ENCODE peak calls at places on chromosomes 13 and 19, in eight cellular contexts. V is activated CD8-positive, alpha-beta memory T cell treated with anti-CD3 and anti-CD28 coated beads for 1 hour; U is dermis microvascular lymphatic vessel endothelial cell; D is NCI-H2029; L is activated CD8-positive, alpha-beta T cell treated with anti-CD3 and anti-CD28 coated beads, Interleukin-2, amount 10 ng/mL, durations not matched to agents 7 days and 5 days; I is Peyer's patch; R is mammary epithelial cell; C is activated CD4-positive, alpha-beta T cell treated with anti-CD3 and anti-CD28 coated beads for 36 hours. K is an unnamed sample.

GRCh38 chr13:27578121-27579030 is 42.0 kb downstream of the LNX2 start:
- DNase-seq in V (no peak), U (peak), D (no peak), L (no peak), I (no peak), R (peak), C (no peak), K (no peak)

GRCh38 chr19:8567522-8568172 is 9.6 kb downstream of the MYO1F start:
- DNase-seq in V (no peak), U (no peak), D (no peak), L (no peak), I (no peak), R (no peak), C (no peak), K (no peak)

GRCh38 chr19:40165362-40165937 is 25.8 kb upstream of the MAP3K10 start:
- DNase-seq in V (no peak), U (peak), D (no peak), L (peak), I (peak), R (no peak), C (peak), K (no peak)

GRCh38 chr19:44142014-44142523 is 715 bp downstream of the ZNF234 start:
- DNase-seq in V (no peak), U (peak), D (no peak), L (peak), I (no peak), R (peak), C (peak), K (no peak)

GRCh38 chr13:19984430-19985218 is 26.1 kb downstream of the ZMYM2 start:
- DNase-seq in V (no peak), U (peak), D (no peak), L (peak), I (no peak), R (peak), C (peak), K (no peak)

GRCh38 chr13:49419292-49419691 is 24.6 kb downstream of the CAB39L start:
- DNase-seq in V (no peak), U (no peak), D (no peak), L (no peak), I (no peak), R (no peak), C (no peak), K (no peak)

GRCh38 chr19:18282788-18283141 is 1.3 kb upstream of the JUND start:
- DNase-seq in V (no peak), U (no peak), D (no peak), L (peak), I (no peak), R (no peak), C (peak), K (no peak)

GRCh38 chr13:21742041-21742440 is 71.2 kb downstream of the FGF9 start:
- DNase-seq in V (no peak), U (no peak), D (no peak), L (no peak), I (no peak), R (no peak), C (no peak), K (no peak)

GRCh38 chr19:34639491-34640085 is 37.4 kb downstream of the SCGB2B2 start:
- DNase-seq in V (peak), U (peak), D (peak), L (peak), I (peak), R (peak), C (peak), K (peak)

GRCh38 chr19:3351702-3352447 is 14.5 kb upstream of the NFIC start:
- DNase-seq in V (no peak), U (no peak), D (no peak), L (no peak), I (no peak), R (no peak), C (no peak), K (no peak)

GRCh38 chr13:94199135-94199534 is 280.3 kb downstream of the DCT start:
- DNase-seq in V (no peak), U (no peak), D (no peak), L (no peak), I (no peak), R (no peak), C (no peak), K (no peak)

GRCh38 chr13:50099473-50099872 is 84.2 kb downstream of the KCNRG start:
- DNase-seq in V (no peak), U (no peak), D (no peak), L (no peak), I (no peak), R (no peak), C (no peak), K (no peak)

GRCh38 chr13:31987535-31988170 is 43.9 kb upstream of the FRY start:
- DNase-seq in V (no peak), U (no peak), D (no peak), L (no peak), I (no peak), R (no peak), C (no peak), K (no peak)

GRCh38 chr19:1009043-1009975 is 9.1 kb downstream of the GRIN3B start:
- DNase-seq in V (no peak), U (no peak), D (no peak), L (no peak), I (no peak), R (no peak), C (no peak), K (no peak)

GRCh38 chr13:101567841-101568240 is 115.4 kb downstream of the ITGBL1 start:
- DNase-seq in V (no peak), U (no peak), D (no peak), L (no peak), I (no peak), R (no peak), C (no peak), K (no peak)

GRCh38 chr13:73189766-73190165 is 131.0 kb downstream of the KLF5 start:
- DNase-seq in V (no peak), U (no peak), D (no peak), L (no peak), I (no peak), R (no peak), C (no peak), K (no peak)

GRCh38 chr19:37950471-37951175 is 43.6 kb downstream of the SIPA1L3 start:
- DNase-seq in V (no peak), U (no peak), D (no peak), L (no peak), I (no peak), R (no peak), C (no peak), K (no peak)

GRCh38 chr19:9751449-9751848 is 17.1 kb downstream of the ZNF846 start:
- DNase-seq in V (no peak), U (no peak), D (no peak), L (no peak), I (no peak), R (no peak), C (no peak), K (no peak)

GRCh38 chr19:6278740-6279619 is 795 bp downstream of the MLLT1 start:
- DNase-seq in V (no peak), U (no peak), D (no peak), L (peak), I (no peak), R (no peak), C (peak), K (no peak)

GRCh38 chr13:49681837-49682236 is 9.4 kb downstream of the EBPL start:
- DNase-seq in V (no peak), U (no peak), D (no peak), L (no peak), I (no peak), R (peak), C (no peak), K (no peak)

GRCh38 chr13:111590796-111591195 is 270.4 kb downstream of the TEX29 start:
- DNase-seq in V (no peak), U (no peak), D (peak), L (no peak), I (no peak), R (no peak), C (no peak), K (no peak)

GRCh38 chr13:28659611-28659970 is 661 bp downstream of the POMP start:
- DNase-seq in V (no peak), U (peak), D (no peak), L (peak), I (no peak), R (peak), C (peak), K (no peak)

GRCh38 chr19:11284535-11284934 is 11.4 kb upstream of the TSPAN16 start:
- DNase-seq in V (no peak), U (no peak), D (no peak), L (no peak), I (no peak), R (no peak), C (no peak), K (no peak)

GRCh38 chr13:51581148-51581820 is 3.0 kb upstream of the WDFY2 start:
- DNase-seq in V (no peak), U (no peak), D (no peak), L (no peak), I (no peak), R (no peak), C (no peak), K (no peak)

GRCh38 chr19:30222428-30222873 is 149.7 kb upstream of the ZNF536 start:
- DNase-seq in V (no peak), U (no peak), D (no peak), L (no peak), I (no peak), R (no peak), C (peak), K (no peak)

K was measured in DMS153.